ENCODE peak calls at places on chromosomes 11 and 22, in eight cellular contexts. One of them, this sample, is unnamed.

GRCh38 chr11:60899021-60899936 is 7.1 kb downstream of the PRPF19 start:
- DNase-seq in hippocampal formation: no peak
- DNase-seq in AG10803: peak
- DNase-seq in Daoy: peak
- DNase-seq in lower leg skin: no peak
- DNase-seq in Caki2: peak
- DNase-seq in heart left ventricle: no peak
- DNase-seq in BE2C: peak
- DNase-seq in this sample: no peak

GRCh38 chr11:28366549-28367341 is 258.6 kb downstream of the METTL15 start:
- DNase-seq in hippocampal formation: no peak
- DNase-seq in AG10803: peak
- DNase-seq in Daoy: no peak
- DNase-seq in lower leg skin: no peak
- DNase-seq in Caki2: no peak
- DNase-seq in heart left ventricle: no peak
- DNase-seq in BE2C: no peak
- DNase-seq in this sample: no peak

GRCh38 chr11:45091563-45092392 is 54.7 kb upstream of the PRDM11 start:
- DNase-seq in hippocampal formation: no peak
- DNase-seq in AG10803: peak
- DNase-seq in Daoy: no peak
- DNase-seq in lower leg skin: peak
- DNase-seq in Caki2: no peak
- DNase-seq in heart left ventricle: no peak
- DNase-seq in BE2C: no peak
- DNase-seq in this sample: no peak

GRCh38 chr11:129346916-129347315 is 28.7 kb upstream of the BARX2 start:
- DNase-seq in hippocampal formation: no peak
- DNase-seq in AG10803: no peak
- DNase-seq in Daoy: no peak
- DNase-seq in lower leg skin: no peak
- DNase-seq in Caki2: no peak
- DNase-seq in heart left ventricle: no peak
- DNase-seq in BE2C: no peak
- DNase-seq in this sample: no peak

GRCh38 chr22:39515266-39516050 is 4.9 kb upstream of the ATF4 start:
- DNase-seq in hippocampal formation: no peak
- DNase-seq in AG10803: no peak
- DNase-seq in Daoy: no peak
- DNase-seq in lower leg skin: no peak
- DNase-seq in Caki2: no peak
- DNase-seq in heart left ventricle: no peak
- DNase-seq in BE2C: no peak
- DNase-seq in this sample: no peak

GRCh38 chr11:76315182-76315853 is 65.6 kb downstream of the THAP12 start:
- DNase-seq in hippocampal formation: no peak
- DNase-seq in AG10803: no peak
- DNase-seq in Daoy: no peak
- DNase-seq in lower leg skin: no peak
- DNase-seq in Caki2: no peak
- DNase-seq in heart left ventricle: no peak
- DNase-seq in BE2C: no peak
- DNase-seq in this sample: no peak

GRCh38 chr11:118003021-118003423 is 16.8 kb downstream of the IL10RA start:
- DNase-seq in hippocampal formation: no peak
- DNase-seq in AG10803: no peak
- DNase-seq in Daoy: no peak
- DNase-seq in lower leg skin: peak
- DNase-seq in Caki2: no peak
- DNase-seq in heart left ventricle: no peak
- DNase-seq in BE2C: no peak
- DNase-seq in this sample: no peak

GRCh38 chr22:29158546-29158945 is 47.1 kb upstream of the EMID1 start:
- DNase-seq in hippocampal formation: no peak
- DNase-seq in AG10803: peak
- DNase-seq in Daoy: no peak
- DNase-seq in lower leg skin: no peak
- DNase-seq in Caki2: no peak
- DNase-seq in heart left ventricle: no peak
- DNase-seq in BE2C: no peak
- DNase-seq in this sample: no peak

GRCh38 chr11:116221351-116221750 is 551.4 kb downstream of the BUD13 start:
- DNase-seq in hippocampal formation: no peak
- DNase-seq in AG10803: no peak
- DNase-seq in Daoy: peak
- DNase-seq in lower leg skin: no peak
- DNase-seq in Caki2: no peak
- DNase-seq in heart left ventricle: no peak
- DNase-seq in BE2C: no peak
- DNase-seq in this sample: no peak

GRCh38 chr11:65973439-65974110 is 12.0 kb downstream of the SART1 start:
- DNase-seq in hippocampal formation: no peak
- DNase-seq in AG10803: no peak
- DNase-seq in Daoy: peak
- DNase-seq in lower leg skin: no peak
- DNase-seq in Caki2: peak
- DNase-seq in heart left ventricle: no peak
- DNase-seq in BE2C: no peak
- DNase-seq in this sample: no peak

GRCh38 chr22:27274770-27275449 is 526.6 kb downstream of the MN1 start:
- DNase-seq in hippocampal formation: no peak
- DNase-seq in AG10803: peak
- DNase-seq in Daoy: no peak
- DNase-seq in lower leg skin: no peak
- DNase-seq in Caki2: no peak
- DNase-seq in heart left ventricle: no peak
- DNase-seq in BE2C: no peak
- DNase-seq in this sample: no peak

GRCh38 chr22:40276877-40277823 is 69.2 kb upstream of the ADSL start:
- DNase-seq in hippocampal formation: no peak
- DNase-seq in AG10803: peak
- DNase-seq in Daoy: peak
- DNase-seq in lower leg skin: no peak
- DNase-seq in Caki2: no peak
- DNase-seq in heart left ventricle: no peak
- DNase-seq in BE2C: no peak
- DNase-seq in this sample: no peak

GRCh38 chr22:34579519-34579918 is 486.4 kb upstream of the ISX start:
- DNase-seq in hippocampal formation: no peak
- DNase-seq in AG10803: no peak
- DNase-seq in Daoy: no peak
- DNase-seq in lower leg skin: no peak
- DNase-seq in Caki2: no peak
- DNase-seq in heart left ventricle: no peak
- DNase-seq in BE2C: no peak
- DNase-seq in this sample: no peak

GRCh38 chr11:15695096-15695721 is 580.5 kb downstream of the INSC start:
- DNase-seq in hippocampal formation: no peak
- DNase-seq in AG10803: no peak
- DNase-seq in Daoy: no peak
- DNase-seq in lower leg skin: no peak
- DNase-seq in Caki2: no peak
- DNase-seq in heart left ventricle: no peak
- DNase-seq in BE2C: no peak
- DNase-seq in this sample: no peak

GRCh38 chr11:110828086-110828485 is 115.8 kb upstream of the ARHGAP20 start:
- DNase-seq in hippocampal formation: no peak
- DNase-seq in AG10803: peak
- DNase-seq in Daoy: no peak
- DNase-seq in lower leg skin: no peak
- DNase-seq in Caki2: no peak
- DNase-seq in heart left ventricle: no peak
- DNase-seq in BE2C: no peak
- DNase-seq in this sample: no peak

GRCh38 chr11:47152953-47153950 is 23.4 kb downstream of the ARFGAP2 start:
- DNase-seq in hippocampal formation: peak
- DNase-seq in AG10803: peak
- DNase-seq in Daoy: peak
- DNase-seq in lower leg skin: peak
- DNase-seq in Caki2: peak
- DNase-seq in heart left ventricle: peak
- DNase-seq in BE2C: peak
- DNase-seq in this sample: peak

GRCh38 chr11:93849751-93850584 is 450 bp downstream of the VSTM5 start:
- DNase-seq in hippocampal formation: no peak
- DNase-seq in AG10803: peak
- DNase-seq in Daoy: peak
- DNase-seq in lower leg skin: no peak
- DNase-seq in Caki2: no peak
- DNase-seq in heart left ventricle: peak
- DNase-seq in BE2C: peak
- DNase-seq in this sample: no peak

GRCh38 chr11:125627236-125627910 is 2.4 kb downstream of the CHEK1 start:
- DNase-seq in hippocampal formation: no peak
- DNase-seq in AG10803: no peak
- DNase-seq in Daoy: no peak
- DNase-seq in lower leg skin: no peak
- DNase-seq in Caki2: no peak
- DNase-seq in heart left ventricle: no peak
- DNase-seq in BE2C: no peak
- DNase-seq in this sample: no peak

GRCh38 chr22:38412435-38413084 is 42.4 kb downstream of the KCNJ4 start:
- DNase-seq in hippocampal formation: no peak
- DNase-seq in AG10803: no peak
- DNase-seq in Daoy: no peak
- DNase-seq in lower leg skin: peak
- DNase-seq in Caki2: no peak
- DNase-seq in heart left ventricle: no peak
- DNase-seq in BE2C: peak
- DNase-seq in this sample: no peak

GRCh38 chr22:49331878-49332277 is 495.8 kb downstream of the BRD1 start:
- DNase-seq in hippocampal formation: no peak
- DNase-seq in AG10803: no peak
- DNase-seq in Daoy: no peak
- DNase-seq in lower leg skin: peak
- DNase-seq in Caki2: no peak
- DNase-seq in heart left ventricle: no peak
- DNase-seq in BE2C: no peak
- DNase-seq in this sample: no peak

GRCh38 chr11:94623120-94623735 is 56.1 kb downstream of the PIWIL4 start:
- DNase-seq in hippocampal formation: peak
- DNase-seq in AG10803: peak
- DNase-seq in Daoy: peak
- DNase-seq in lower leg skin: no peak
- DNase-seq in Caki2: peak
- DNase-seq in heart left ventricle: peak
- DNase-seq in BE2C: peak
- DNase-seq in this sample: no peak

GRCh38 chr22:32632650-32633049 is 158.0 kb downstream of the FBXO7 start:
- DNase-seq in hippocampal formation: no peak
- DNase-seq in AG10803: no peak
- DNase-seq in Daoy: no peak
- DNase-seq in lower leg skin: no peak
- DNase-seq in Caki2: no peak
- DNase-seq in heart left ventricle: no peak
- DNase-seq in BE2C: no peak
- DNase-seq in this sample: no peak

GRCh38 chr22:31790240-31790639 is 36.4 kb downstream of the DEPDC5 start:
- DNase-seq in hippocampal formation: no peak
- DNase-seq in AG10803: no peak
- DNase-seq in Daoy: no peak
- DNase-seq in lower leg skin: no peak
- DNase-seq in Caki2: no peak
- DNase-seq in heart left ventricle: no peak
- DNase-seq in BE2C: no peak
- DNase-seq in this sample: no peak

GRCh38 chr11:19519912-19520641 is 192.6 kb upstream of the NAV2 start:
- DNase-seq in hippocampal formation: peak
- DNase-seq in AG10803: no peak
- DNase-seq in Daoy: no peak
- DNase-seq in lower leg skin: no peak
- DNase-seq in Caki2: no peak
- DNase-seq in heart left ventricle: peak
- DNase-seq in BE2C: peak
- DNase-seq in this sample: no peak

GRCh38 chr11:64209563-64209843 is 3.0 kb downstream of the FERMT3 start:
- DNase-seq in hippocampal formation: no peak
- DNase-seq in AG10803: no peak
- DNase-seq in Daoy: no peak
- DNase-seq in lower leg skin: no peak
- DNase-seq in Caki2: no peak
- DNase-seq in heart left ventricle: peak
- DNase-seq in BE2C: no peak
- DNase-seq in this sample: no peak

GRCh38 chr22:39592104-39593060 is 21.8 kb downstream of the CACNA1I start:
- DNase-seq in hippocampal formation: no peak
- DNase-seq in AG10803: peak
- DNase-seq in Daoy: peak
- DNase-seq in lower leg skin: no peak
- DNase-seq in Caki2: peak
- DNase-seq in heart left ventricle: no peak
- DNase-seq in BE2C: no peak
- DNase-seq in this sample: no peak

GRCh38 chr11:111269146-111269868 is 23.8 kb downstream of the POU2AF2 start:
- DNase-seq in hippocampal formation: no peak
- DNase-seq in AG10803: peak
- DNase-seq in Daoy: no peak
- DNase-seq in lower leg skin: no peak
- DNase-seq in Caki2: no peak
- DNase-seq in heart left ventricle: no peak
- DNase-seq in BE2C: no peak
- DNase-seq in this sample: peak

GRCh38 chr22:49657974-49658550 is 169.6 kb downstream of the BRD1 start:
- DNase-seq in hippocampal formation: no peak
- DNase-seq in AG10803: no peak
- DNase-seq in Daoy: no peak
- DNase-seq in lower leg skin: no peak
- DNase-seq in Caki2: no peak
- DNase-seq in heart left ventricle: no peak
- DNase-seq in BE2C: no peak
- DNase-seq in this sample: no peak

GRCh38 chr22:25783856-25784255 is 41.9 kb downstream of the MYO18B start:
- DNase-seq in hippocampal formation: no peak
- DNase-seq in AG10803: no peak
- DNase-seq in Daoy: no peak
- DNase-seq in lower leg skin: no peak
- DNase-seq in Caki2: no peak
- DNase-seq in heart left ventricle: no peak
- DNase-seq in BE2C: no peak
- DNase-seq in this sample: no peak

GRCh38 chr22:50673231-50674126 is 856 bp downstream of the SHANK3 start:
- DNase-seq in hippocampal formation: no peak
- DNase-seq in AG10803: no peak
- DNase-seq in Daoy: no peak
- DNase-seq in lower leg skin: no peak
- DNase-seq in Caki2: no peak
- DNase-seq in heart left ventricle: no peak
- DNase-seq in BE2C: no peak
- DNase-seq in this sample: peak

GRCh38 chr11:92424281-92424680 is 199.7 kb downstream of the FAT3 start:
- DNase-seq in hippocampal formation: no peak
- DNase-seq in AG10803: peak
- DNase-seq in Daoy: no peak
- DNase-seq in lower leg skin: no peak
- DNase-seq in Caki2: no peak
- DNase-seq in heart left ventricle: no peak
- DNase-seq in BE2C: no peak
- DNase-seq in this sample: no peak

GRCh38 chr11:126172596-126173038 is 38.8 kb downstream of the RPUSD4 start:
- DNase-seq in hippocampal formation: no peak
- DNase-seq in AG10803: peak
- DNase-seq in Daoy: no peak
- DNase-seq in lower leg skin: no peak
- DNase-seq in Caki2: no peak
- DNase-seq in heart left ventricle: no peak
- DNase-seq in BE2C: no peak
- DNase-seq in this sample: no peak

GRCh38 chr22:19169002-19169946 is 9.3 kb downstream of the SLC25A1 start:
- DNase-seq in hippocampal formation: no peak
- DNase-seq in AG10803: no peak
- DNase-seq in Daoy: no peak
- DNase-seq in lower leg skin: no peak
- DNase-seq in Caki2: no peak
- DNase-seq in heart left ventricle: no peak
- DNase-seq in BE2C: no peak
- DNase-seq in this sample: no peak

GRCh38 chr11:131815631-131816030 is 445.2 kb downstream of the NTM start:
- DNase-seq in hippocampal formation: no peak
- DNase-seq in AG10803: no peak
- DNase-seq in Daoy: no peak
- DNase-seq in lower leg skin: no peak
- DNase-seq in Caki2: no peak
- DNase-seq in heart left ventricle: no peak
- DNase-seq in BE2C: no peak
- DNase-seq in this sample: no peak